ENCODE peak calls at places on chromosomes 6 and 20, in five cellular contexts. One of them, this sample, is unnamed.

GRCh38 chr6:170497845-170498281 is 55.2 kb downstream of the PSMB1 start:
- DNase-seq in PC-3: no peak
- DNase-seq in foreskin keratinocyte: no peak
- DNase-seq in cardiac muscle cell: peak; percentile 57
- DNase-seq in fibroblast of lung: peak; percentile 12
- DNase-seq in this sample: no peak

GRCh38 chr6:153449279-153449678 is 318.2 kb upstream of the RGS17 start:
- DNase-seq in foreskin keratinocyte: no peak
- DNase-seq in PC-3: no peak
- DNase-seq in fibroblast of lung: no peak
- DNase-seq in cardiac muscle cell: no peak
- DNase-seq in this sample: no peak

GRCh38 chr6:166942393-166943168 is 13.8 kb downstream of the RNASET2 start:
- DNase-seq in PC-3: no peak
- DNase-seq in foreskin keratinocyte: no peak
- DNase-seq in fibroblast of lung: peak; percentile 72
- DNase-seq in cardiac muscle cell: peak; percentile 87
- DNase-seq in this sample: no peak

GRCh38 chr20:8389381-8390368 is 257.6 kb downstream of the PLCB1 start:
- DNase-seq in fibroblast of lung: peak; percentile 42
- DNase-seq in PC-3: peak; percentile 72
- DNase-seq in cardiac muscle cell: peak; percentile 80
- DNase-seq in foreskin keratinocyte: peak; percentile 7
- DNase-seq in this sample: no peak

GRCh38 chr6:67141012-67141411 is 1434.0 kb upstream of the EYS start:
- DNase-seq in foreskin keratinocyte: no peak
- DNase-seq in PC-3: peak; percentile 14
- DNase-seq in fibroblast of lung: no peak
- DNase-seq in cardiac muscle cell: no peak
- DNase-seq in this sample: no peak

GRCh38 chr20:62065669-62066338 is at the start of gene TAF4:
- DNase-seq in PC-3: peak; percentile 78
- DNase-seq in fibroblast of lung: peak; percentile 52
- DNase-seq in cardiac muscle cell: peak; percentile 79
- DNase-seq in foreskin keratinocyte: peak; percentile 25
- DNase-seq in this sample: peak; percentile 82

GRCh38 chr6:33724281-33725023 is 13.0 kb upstream of the UQCC2 start:
- DNase-seq in foreskin keratinocyte: no peak
- DNase-seq in cardiac muscle cell: no peak
- DNase-seq in fibroblast of lung: no peak
- DNase-seq in PC-3: no peak
- DNase-seq in this sample: peak; percentile 64

GRCh38 chr20:20267685-20268429 is 100.0 kb upstream of the INSM1 start:
- DNase-seq in PC-3: no peak
- DNase-seq in fibroblast of lung: no peak
- DNase-seq in foreskin keratinocyte: no peak
- DNase-seq in cardiac muscle cell: no peak
- DNase-seq in this sample: no peak

GRCh38 chr6:75349262-75349984 is 64.8 kb upstream of the TMEM30A start:
- DNase-seq in cardiac muscle cell: peak; percentile 59
- DNase-seq in foreskin keratinocyte: no peak
- DNase-seq in fibroblast of lung: peak; percentile 47
- DNase-seq in PC-3: no peak
- DNase-seq in this sample: peak; percentile 53

GRCh38 chr6:37699138-37699766 is 1.6 kb upstream of the MDGA1 start:
- DNase-seq in foreskin keratinocyte: no peak
- DNase-seq in fibroblast of lung: no peak
- DNase-seq in cardiac muscle cell: no peak
- DNase-seq in PC-3: no peak
- DNase-seq in this sample: no peak

GRCh38 chr6:97412511-97412910 is 129.5 kb upstream of the MMS22L start:
- DNase-seq in fibroblast of lung: no peak
- DNase-seq in PC-3: no peak
- DNase-seq in cardiac muscle cell: no peak
- DNase-seq in foreskin keratinocyte: no peak
- DNase-seq in this sample: no peak

GRCh38 chr6:63351995-63352586 is 32.3 kb upstream of the LGSN start:
- DNase-seq in cardiac muscle cell: peak; percentile 78
- DNase-seq in fibroblast of lung: peak; percentile 57
- DNase-seq in PC-3: peak; percentile 45
- DNase-seq in foreskin keratinocyte: peak; percentile 51
- DNase-seq in this sample: no peak

GRCh38 chr6:33299237-33299944 is 649 bp upstream of the RGL2 start:
- DNase-seq in foreskin keratinocyte: peak; percentile 86
- DNase-seq in cardiac muscle cell: peak; percentile 96
- DNase-seq in PC-3: peak; percentile 93
- DNase-seq in fibroblast of lung: peak; percentile 89
- DNase-seq in this sample: peak; percentile 92

GRCh38 chr6:70884074-70884983 is 72.5 kb downstream of the B3GAT2 start:
- DNase-seq in PC-3: peak; percentile 63
- DNase-seq in cardiac muscle cell: peak; percentile 68
- DNase-seq in foreskin keratinocyte: peak; percentile 19
- DNase-seq in fibroblast of lung: peak; percentile 20
- DNase-seq in this sample: peak; percentile 59

GRCh38 chr20:39775110-39775509 is 813.0 kb downstream of the DHX35 start:
- DNase-seq in fibroblast of lung: peak; percentile 92
- DNase-seq in foreskin keratinocyte: peak; percentile 21
- DNase-seq in PC-3: no peak
- DNase-seq in cardiac muscle cell: peak; percentile 60
- DNase-seq in this sample: no peak

GRCh38 chr6:130138116-130138908 is 84.4 kb downstream of the SAMD3 start:
- DNase-seq in PC-3: no peak
- DNase-seq in fibroblast of lung: no peak
- DNase-seq in foreskin keratinocyte: no peak
- DNase-seq in cardiac muscle cell: no peak
- DNase-seq in this sample: no peak

GRCh38 chr6:10398439-10399218 is 16.2 kb downstream of the TFAP2A start:
- DNase-seq in fibroblast of lung: no peak
- DNase-seq in cardiac muscle cell: no peak
- DNase-seq in foreskin keratinocyte: peak; percentile 30
- DNase-seq in PC-3: no peak
- DNase-seq in this sample: no peak

GRCh38 chr6:44049163-44049988 is 77.9 kb downstream of the MRPL14 start:
- DNase-seq in fibroblast of lung: peak; percentile 58
- DNase-seq in cardiac muscle cell: peak; percentile 76
- DNase-seq in foreskin keratinocyte: peak; percentile 42
- DNase-seq in PC-3: peak; percentile 88
- DNase-seq in this sample: peak; percentile 10

GRCh38 chr20:62219101-62219991 is 732 bp downstream of the HRH3 start:
- DNase-seq in PC-3: no peak
- DNase-seq in cardiac muscle cell: no peak
- DNase-seq in foreskin keratinocyte: no peak
- DNase-seq in fibroblast of lung: no peak
- DNase-seq in this sample: no peak

GRCh38 chr20:33992145-33992922 is 1.4 kb upstream of the RALY start:
- DNase-seq in cardiac muscle cell: no peak
- DNase-seq in PC-3: no peak
- DNase-seq in foreskin keratinocyte: no peak
- DNase-seq in fibroblast of lung: peak; percentile 47
- DNase-seq in this sample: no peak

GRCh38 chr6:104955927-104956662 is 812 bp upstream of the LIN28B start:
- DNase-seq in cardiac muscle cell: no peak
- DNase-seq in foreskin keratinocyte: no peak
- DNase-seq in fibroblast of lung: no peak
- DNase-seq in PC-3: no peak
- DNase-seq in this sample: no peak

DNA sequence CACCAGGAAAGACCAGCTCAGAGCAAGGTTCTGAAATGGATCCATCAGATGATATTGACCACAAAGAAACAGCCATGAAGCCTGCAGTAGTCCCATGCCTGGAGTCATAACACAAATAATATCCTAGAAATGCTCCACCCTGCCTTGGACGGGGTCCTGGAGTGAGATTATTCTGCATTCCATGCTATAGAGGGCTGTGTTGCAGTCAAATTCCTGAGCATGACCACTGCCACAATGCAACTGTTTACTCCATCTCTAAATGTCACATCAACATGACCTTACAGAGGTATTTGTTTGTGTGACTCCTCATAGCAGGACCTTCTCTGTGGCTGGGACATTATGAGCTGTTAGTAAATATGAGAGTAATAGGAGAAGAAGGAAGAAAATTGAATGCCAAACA is 257.5 kb upstream of the TCF21 start:
- DNase-seq in cardiac muscle cell: peak; percentile 65
- DNase-seq in foreskin keratinocyte: no peak
- DNase-seq in PC-3: peak; percentile 54
- DNase-seq in fibroblast of lung: peak; percentile 73
- DNase-seq in this sample: no peak
- H3K27ac ChIP-seq in cardiac muscle cell: no peak overlapping the region
- H3K27ac ChIP-seq in foreskin keratinocyte: no peak overlapping the region
- H3K27ac ChIP-seq in PC-3: peak overlapping the region; percentile 44
- H3K27ac ChIP-seq in fibroblast of lung: no peak overlapping the region
- H3K27ac ChIP-seq in this sample: no peak overlapping the region

GRCh38 chr20:37339208-37339607 is 6.7 kb upstream of the SRC start:
- DNase-seq in cardiac muscle cell: no peak
- DNase-seq in fibroblast of lung: no peak
- DNase-seq in PC-3: no peak
- DNase-seq in foreskin keratinocyte: no peak
- DNase-seq in this sample: no peak

GRCh38 chr20:37343212-37343993 is 2.5 kb upstream of the SRC start:
- DNase-seq in cardiac muscle cell: no peak
- DNase-seq in foreskin keratinocyte: no peak
- DNase-seq in PC-3: peak; percentile 57
- DNase-seq in fibroblast of lung: no peak
- DNase-seq in this sample: no peak

GRCh38 chr20:37341632-37342031 is 4.3 kb upstream of the SRC start:
- DNase-seq in PC-3: no peak
- DNase-seq in fibroblast of lung: no peak
- DNase-seq in cardiac muscle cell: no peak
- DNase-seq in foreskin keratinocyte: no peak
- DNase-seq in this sample: peak; percentile 13

GRCh38 chr20:37342231-37343177 is 3.4 kb upstream of the SRC start:
- DNase-seq in PC-3: no peak
- DNase-seq in fibroblast of lung: no peak
- DNase-seq in cardiac muscle cell: peak; percentile 9
- DNase-seq in foreskin keratinocyte: no peak
- DNase-seq in this sample: no peak

DNA sequence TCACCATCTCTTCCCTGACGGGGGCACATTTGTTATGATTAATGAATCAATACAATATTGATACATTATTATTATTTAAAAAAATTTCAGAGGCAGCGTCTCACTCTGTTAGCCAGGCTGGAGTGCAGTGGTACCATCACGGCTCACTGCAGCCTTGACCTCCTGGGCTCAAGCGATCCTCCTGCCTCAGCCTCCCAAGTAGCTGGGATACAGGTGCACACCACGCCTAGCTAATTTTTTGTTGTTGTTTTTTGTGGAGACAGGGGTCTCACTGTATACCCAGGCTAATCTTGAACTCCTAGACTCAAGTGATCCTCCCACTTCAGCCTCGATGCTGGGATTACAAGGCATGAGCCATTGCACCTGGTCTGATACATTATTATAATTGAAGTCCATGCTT is 4.9 kb upstream of the SRC start:
- DNase-seq in cardiac muscle cell: no peak
- DNase-seq in PC-3: no peak
- DNase-seq in fibroblast of lung: no peak
- DNase-seq in foreskin keratinocyte: no peak
- DNase-seq in this sample: no peak
- H3K27ac ChIP-seq in cardiac muscle cell: no peak overlapping the region
- H3K27ac ChIP-seq in PC-3: no peak overlapping the region
- H3K27ac ChIP-seq in fibroblast of lung: no peak overlapping the region
- H3K27ac ChIP-seq in foreskin keratinocyte: no peak overlapping the region
- H3K27ac ChIP-seq in this sample: no peak overlapping the region

DNA sequence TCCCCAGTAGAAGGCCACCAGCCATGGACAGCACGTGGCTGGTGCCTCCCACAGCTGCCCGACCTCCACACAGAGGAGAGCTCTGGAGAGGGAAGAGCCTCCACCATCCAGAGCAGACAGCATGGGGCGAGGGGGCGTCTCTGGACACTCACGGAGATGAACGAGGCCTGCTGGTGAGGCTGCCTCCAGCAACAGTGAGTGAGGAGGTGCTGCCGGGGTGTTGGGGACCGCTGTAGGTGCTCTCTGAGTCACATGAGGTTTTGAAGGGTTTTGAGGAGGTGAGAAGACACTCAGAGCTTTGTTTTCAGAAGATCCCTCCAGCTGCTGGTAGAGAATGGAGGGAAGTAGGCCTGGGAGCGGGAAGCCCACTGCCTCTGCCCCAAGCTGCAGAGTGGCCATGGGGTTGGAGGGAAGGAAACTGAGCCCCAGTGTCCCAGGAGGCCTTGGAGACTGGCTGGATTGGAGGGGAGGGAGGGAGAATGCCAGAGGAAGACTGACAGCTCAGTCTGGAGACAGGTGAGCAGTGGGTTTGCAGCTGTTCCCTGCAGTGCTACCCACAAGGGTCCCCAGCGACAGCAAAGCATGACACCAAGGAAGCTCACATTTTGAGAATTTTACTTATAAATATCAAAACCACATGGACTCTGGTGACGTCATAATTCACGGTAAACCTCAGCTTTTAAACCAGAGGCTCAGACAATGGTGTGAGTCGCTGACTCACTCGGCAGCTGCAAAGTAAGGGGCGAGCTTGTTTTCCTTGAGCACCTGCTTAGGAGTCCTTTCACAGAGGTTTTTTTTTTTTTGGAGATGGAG is 65.4 kb downstream of the THBS2 start:
- DNase-seq in foreskin keratinocyte: peak; percentile 87
- DNase-seq in fibroblast of lung: peak; percentile 99
- DNase-seq in cardiac muscle cell: peak; percentile 84
- DNase-seq in PC-3: peak; percentile 37
- DNase-seq in this sample: no peak
- H3K27ac ChIP-seq in foreskin keratinocyte: peak overlapping the region; percentile 74
- H3K27ac ChIP-seq in fibroblast of lung: peak overlapping the region; percentile 34
- H3K27ac ChIP-seq in cardiac muscle cell: no peak overlapping the region
- H3K27ac ChIP-seq in PC-3: no peak overlapping the region
- H3K27ac ChIP-seq in this sample: no peak overlapping the region

GRCh38 chr6:31587791-31588777 is 2.0 kb downstream of the LST1 start:
- DNase-seq in foreskin keratinocyte: no peak
- DNase-seq in PC-3: no peak
- DNase-seq in fibroblast of lung: no peak
- DNase-seq in cardiac muscle cell: no peak
- DNase-seq in this sample: no peak

GRCh38 chr6:31585531-31585930 is 546 bp upstream of the LST1 start:
- DNase-seq in foreskin keratinocyte: no peak
- DNase-seq in fibroblast of lung: no peak
- DNase-seq in PC-3: peak; percentile 31
- DNase-seq in cardiac muscle cell: no peak
- DNase-seq in this sample: no peak

GRCh38 chr6:31586596-31586995 is 519 bp downstream of the LST1 start:
- DNase-seq in fibroblast of lung: no peak
- DNase-seq in PC-3: no peak
- DNase-seq in cardiac muscle cell: no peak
- DNase-seq in foreskin keratinocyte: no peak
- DNase-seq in this sample: peak; percentile 63

GRCh38 chr6:31588871-31589650 is 3.0 kb downstream of the LST1 start:
- DNase-seq in cardiac muscle cell: peak; percentile 14
- DNase-seq in fibroblast of lung: no peak
- DNase-seq in foreskin keratinocyte: no peak
- DNase-seq in PC-3: peak; percentile 7
- DNase-seq in this sample: no peak

DNA sequence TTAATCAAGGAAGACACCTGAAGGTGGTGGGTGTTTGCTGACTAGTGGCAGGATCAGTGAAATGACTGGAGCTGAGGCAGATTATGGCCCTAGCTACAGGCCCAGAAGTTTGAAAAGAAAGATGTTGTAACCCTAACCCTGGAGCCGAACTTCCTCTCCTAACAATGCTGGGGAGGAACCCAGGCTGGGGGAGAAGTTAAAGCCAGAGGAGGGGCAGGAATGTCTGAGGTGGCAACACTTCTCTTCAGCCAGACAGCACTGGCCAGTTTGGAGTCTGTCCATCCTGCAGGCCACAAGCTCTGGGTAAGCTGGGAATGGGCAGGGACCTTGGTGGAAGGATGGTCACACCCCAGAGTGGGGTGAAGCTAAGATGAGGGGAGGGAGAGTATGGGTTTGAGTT is at the start of gene LST1:
- DNase-seq in fibroblast of lung: no peak
- DNase-seq in foreskin keratinocyte: no peak
- DNase-seq in cardiac muscle cell: peak; percentile 21
- DNase-seq in PC-3: no peak
- DNase-seq in this sample: no peak
- H3K27ac ChIP-seq in fibroblast of lung: no peak within 1 kb of the TSS
- H3K27ac ChIP-seq in foreskin keratinocyte: no peak within 1 kb of the TSS
- H3K27ac ChIP-seq in cardiac muscle cell: no peak within 1 kb of the TSS
- H3K27ac ChIP-seq in PC-3: no peak within 1 kb of the TSS
- H3K27ac ChIP-seq in this sample: no peak within 1 kb of the TSS

This sample was measured in right lobe of liver.